ENCODE peak calls at places on chromosomes 12 and 14, in five cellular contexts. One of them, this sample, is unnamed.
A peak's percentile ranks its signal among the peaks of the same experiment; 100 is the strongest.

GRCh38 chr12:110269622-110270124 is 11.4 kb upstream of the ATP2A2 start:
- DNase-seq in RCC 7860: peak; percentile 54
- DNase-seq in aorta: no peak
- DNase-seq in iPS DF 6.9: no peak
- DNase-seq in effector memory CD8-positive, alpha-beta T cell: no peak
- DNase-seq in this sample: no peak

GRCh38 chr12:71183018-71183417 is 25.2 kb upstream of the TSPAN8 start:
- DNase-seq in RCC 7860: no peak
- DNase-seq in iPS DF 6.9: no peak
- DNase-seq in aorta: peak; percentile 54
- DNase-seq in effector memory CD8-positive, alpha-beta T cell: no peak
- DNase-seq in this sample: no peak

GRCh38 chr12:27756670-27757069 is 23.4 kb upstream of the KLHL42 start:
- DNase-seq in aorta: no peak
- DNase-seq in iPS DF 6.9: no peak
- DNase-seq in effector memory CD8-positive, alpha-beta T cell: no peak
- DNase-seq in RCC 7860: no peak
- DNase-seq in this sample: no peak

GRCh38 chr14:30283822-30284446 is 275.0 kb upstream of the G2E3 start:
- DNase-seq in aorta: no peak
- DNase-seq in iPS DF 6.9: peak; percentile 29
- DNase-seq in RCC 7860: no peak
- DNase-seq in effector memory CD8-positive, alpha-beta T cell: no peak
- DNase-seq in this sample: no peak

GRCh38 chr12:89618113-89618862 is 90.3 kb downstream of the ATP2B1 start:
- DNase-seq in aorta: no peak
- DNase-seq in RCC 7860: no peak
- DNase-seq in iPS DF 6.9: no peak
- DNase-seq in effector memory CD8-positive, alpha-beta T cell: no peak
- DNase-seq in this sample: no peak

GRCh38 chr14:104973215-104974145 is 4.7 kb downstream of the AHNAK2 start:
- DNase-seq in RCC 7860: peak; percentile 88
- DNase-seq in iPS DF 6.9: no peak
- DNase-seq in aorta: peak; percentile 97
- DNase-seq in effector memory CD8-positive, alpha-beta T cell: no peak
- DNase-seq in this sample: no peak

GRCh38 chr12:25526778-25527177 is 26.3 kb downstream of the LMNTD1 start:
- DNase-seq in RCC 7860: no peak
- DNase-seq in iPS DF 6.9: no peak
- DNase-seq in effector memory CD8-positive, alpha-beta T cell: no peak
- DNase-seq in aorta: no peak
- DNase-seq in this sample: no peak

GRCh38 chr12:123064356-123064755 is 83.9 kb downstream of the ARL6IP4 start:
- DNase-seq in effector memory CD8-positive, alpha-beta T cell: no peak
- DNase-seq in RCC 7860: no peak
- DNase-seq in iPS DF 6.9: no peak
- DNase-seq in aorta: peak; percentile 87
- DNase-seq in this sample: no peak

GRCh38 chr12:124321040-124321481 is 26.2 kb downstream of the RFLNA start:
- DNase-seq in iPS DF 6.9: peak; percentile 52
- DNase-seq in aorta: peak; percentile 80
- DNase-seq in RCC 7860: peak; percentile 30
- DNase-seq in effector memory CD8-positive, alpha-beta T cell: peak; percentile 62
- DNase-seq in this sample: peak; percentile 78

This sample was measured in B cell.